ENCODE peak calls at places on chromosomes 12 and 14, in five cellular contexts. A, K, R, Q and S are unnamed samples.

GRCh38 chr14:56121786-56122185 is 3.6 kb downstream of the PELI2 start:
- DNase-seq in Q (no peak), A (no peak), R (no peak), K (no peak), S (no peak)

GRCh38 chr12:14275886-14276285 is 89.6 kb upstream of the ATF7IP start:
- DNase-seq in A (no peak), K (no peak), R (no peak), Q (no peak), S (no peak)

GRCh38 chr12:68901551-68901950 is 31.4 kb downstream of the CPM start:
- DNase-seq in K (no peak), Q (no peak), A (no peak), R (no peak), S (no peak)

GRCh38 chr12:113587720-113588119 is 116.0 kb upstream of the LHX5 start:
- DNase-seq in R (no peak), Q (no peak), A (no peak), K (no peak), S (no peak)

GRCh38 chr12:45469902-45470301 is 254.0 kb downstream of the ANO6 start:
- DNase-seq in K (no peak), R (no peak), A (no peak), Q (no peak), S (no peak)

GRCh38 chr12:74129702-74130101 is 407.9 kb upstream of the ATXN7L3B start:
- DNase-seq in A (no peak), Q (no peak), K (no peak), R (no peak), S (peak)

GRCh38 chr14:38391334-38391733 is 135.4 kb upstream of the CLEC14A start:
- DNase-seq in R (no peak), K (no peak), A (no peak), Q (no peak), S (no peak)

GRCh38 chr14:78182722-78183121 is 12.5 kb downstream of the NRXN3 start:
- DNase-seq in Q (no peak), K (no peak), A (no peak), R (no peak), S (no peak)

GRCh38 chr14:35911097-35911496 is 85.0 kb downstream of the BRMS1L start:
- DNase-seq in R (no peak), Q (no peak), A (no peak), K (no peak), S (no peak)

GRCh38 chr14:37241206-37241605 is 43.5 kb downstream of the MIPOL1 start:
- DNase-seq in R (no peak), K (no peak), A (no peak), Q (no peak), S (no peak)

GRCh38 chr14:61521773-61522172 is 173.5 kb upstream of the HIF1A start:
- DNase-seq in K (no peak), Q (no peak), A (no peak), R (no peak), S (no peak)

GRCh38 chr14:69850086-69850735 is 29.0 kb upstream of the SMOC1 start:
- DNase-seq in A (no peak), K (no peak), Q (peak), R (no peak), S (no peak)

GRCh38 chr12:64670856-64671639 is 60.8 kb downstream of the RASSF3 start:
- DNase-seq in R (no peak), K (no peak), Q (no peak), A (peak), S (no peak)

GRCh38 chr12:107670999-107671643 is 14.5 kb upstream of the PWP1 start:
- DNase-seq in R (no peak), A (peak), K (no peak), Q (peak), S (no peak)

GRCh38 chr14:62691613-62692489 is 353.4 kb downstream of the KCNH5 start:
- DNase-seq in K (no peak), R (no peak), A (no peak), Q (peak), S (peak)

GRCh38 chr12:3797649-3798048 is 44.7 kb upstream of the CRACR2A start:
- DNase-seq in K (no peak), Q (no peak), A (no peak), R (no peak), S (no peak)

GRCh38 chr12:109897029-109897428 is 3.0 kb upstream of the TCHP start:
- DNase-seq in R (no peak), K (no peak), Q (no peak), A (no peak), S (no peak)

GRCh38 chr14:94172545-94172944 is 1.6 kb upstream of the PPP4R4 start:
- DNase-seq in A (no peak), Q (no peak), K (no peak), R (no peak), S (no peak)

GRCh38 chr12:50283924-50284236 is 560 bp upstream of the LIMA1 start:
- DNase-seq in A (no peak), K (peak), Q (no peak), R (no peak), S (peak)

GRCh38 chr14:74290415-74290814 is 12.3 kb downstream of the ABCD4 start:
- DNase-seq in K (no peak), A (no peak), Q (no peak), R (peak), S (peak)

GRCh38 chr14:101362529-101363260 is 198.6 kb upstream of the DIO3 start:
- DNase-seq in R (no peak), K (no peak), A (no peak), Q (no peak), S (no peak)

GRCh38 chr12:75933136-75933535 is 98.4 kb downstream of the PHLDA1 start:
- DNase-seq in A (peak), K (no peak), Q (no peak), R (no peak), S (no peak)

GRCh38 chr14:24885410-24885913 is 164.5 kb downstream of the STXBP6 start:
- DNase-seq in Q (peak), A (no peak), K (no peak), R (no peak), S (no peak)

GRCh38 chr12:1630081-1630826 is 1.2 kb downstream of the WNT5B start:
- DNase-seq in K (no peak), R (peak), A (no peak), Q (no peak), S (peak)

GRCh38 chr12:132291402-132292175 is 37.8 kb downstream of the GALNT9 start:
- DNase-seq in A (no peak), K (no peak), Q (no peak), R (no peak), S (no peak)

GRCh38 chr12:93571854-93572711 is at the start of gene SOCS2:
- DNase-seq in K (no peak), A (no peak), R (peak), Q (no peak), S (no peak)

GRCh38 chr12:65881965-65882413 is 57.7 kb downstream of the HMGA2 start:
- DNase-seq in A (no peak), K (no peak), R (no peak), Q (no peak), S (peak)

GRCh38 chr12:77232045-77232444 is 166.7 kb upstream of the E2F7 start:
- DNase-seq in K (no peak), A (no peak), Q (no peak), R (no peak), S (no peak)

GRCh38 chr14:85607571-85608219 is 77.8 kb downstream of the FLRT2 start:
- DNase-seq in A (no peak), R (no peak), Q (no peak), K (no peak), S (no peak)

GRCh38 chr12:51244269-51244668 is 5.6 kb downstream of the DAZAP2 start:
- DNase-seq in K (no peak), R (no peak), A (no peak), Q (no peak), S (no peak)

GRCh38 chr14:76827696-76828301 is 1.6 kb downstream of the LRRC74A start:
- DNase-seq in Q (no peak), K (no peak), A (no peak), R (no peak), S (no peak)

GRCh38 chr12:77493769-77494168 is 336.9 kb upstream of the NAV3 start:
- DNase-seq in Q (no peak), R (no peak), A (no peak), K (no peak), S (no peak)

GRCh38 chr12:84842406-84843013 is 70.1 kb downstream of the SLC6A15 start:
- DNase-seq in Q (peak), R (peak), A (peak), K (no peak), S (peak)

GRCh38 chr12:68446896-68447806 is 115.0 kb upstream of the MDM1 start:
- DNase-seq in K (no peak), A (no peak), Q (no peak), R (no peak), S (no peak)

GRCh38 chr12:46439793-46440511 is 67.4 kb upstream of the SLC38A2 start:
- DNase-seq in Q (no peak), R (no peak), A (no peak), K (no peak), S (no peak)

GRCh38 chr12:130576286-130576933 is 139.7 kb downstream of the RIMBP2 start:
- DNase-seq in K (no peak), A (no peak), Q (no peak), R (peak), S (no peak)

DNA sequence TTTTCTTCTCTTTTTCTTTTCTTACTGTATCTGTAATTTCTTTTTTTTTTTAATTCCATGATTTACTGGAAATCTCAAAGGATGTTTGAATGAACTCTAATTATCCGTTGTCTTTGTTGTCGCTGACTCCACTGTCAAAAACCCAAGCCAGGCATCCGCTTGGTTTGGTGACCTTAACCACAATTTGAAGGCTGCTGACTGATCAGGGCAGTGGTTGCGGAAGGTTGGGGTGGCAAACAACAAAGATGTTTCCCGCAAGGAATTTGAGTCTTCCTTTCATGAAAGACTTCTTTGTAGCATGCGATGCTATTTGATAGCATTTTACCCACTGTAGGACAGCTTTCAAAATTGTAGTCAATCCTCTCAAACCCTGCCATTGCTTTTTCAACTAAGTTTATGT is 1013.8 kb downstream of the DIO2 start:
- DNase-seq in R (no peak), K (no peak), A (no peak), Q (no peak), S (no peak)
- TF ChIP-seq JUND in R (no peak), K (no peak), A (no peak), Q (no peak), S (no peak)

DNA sequence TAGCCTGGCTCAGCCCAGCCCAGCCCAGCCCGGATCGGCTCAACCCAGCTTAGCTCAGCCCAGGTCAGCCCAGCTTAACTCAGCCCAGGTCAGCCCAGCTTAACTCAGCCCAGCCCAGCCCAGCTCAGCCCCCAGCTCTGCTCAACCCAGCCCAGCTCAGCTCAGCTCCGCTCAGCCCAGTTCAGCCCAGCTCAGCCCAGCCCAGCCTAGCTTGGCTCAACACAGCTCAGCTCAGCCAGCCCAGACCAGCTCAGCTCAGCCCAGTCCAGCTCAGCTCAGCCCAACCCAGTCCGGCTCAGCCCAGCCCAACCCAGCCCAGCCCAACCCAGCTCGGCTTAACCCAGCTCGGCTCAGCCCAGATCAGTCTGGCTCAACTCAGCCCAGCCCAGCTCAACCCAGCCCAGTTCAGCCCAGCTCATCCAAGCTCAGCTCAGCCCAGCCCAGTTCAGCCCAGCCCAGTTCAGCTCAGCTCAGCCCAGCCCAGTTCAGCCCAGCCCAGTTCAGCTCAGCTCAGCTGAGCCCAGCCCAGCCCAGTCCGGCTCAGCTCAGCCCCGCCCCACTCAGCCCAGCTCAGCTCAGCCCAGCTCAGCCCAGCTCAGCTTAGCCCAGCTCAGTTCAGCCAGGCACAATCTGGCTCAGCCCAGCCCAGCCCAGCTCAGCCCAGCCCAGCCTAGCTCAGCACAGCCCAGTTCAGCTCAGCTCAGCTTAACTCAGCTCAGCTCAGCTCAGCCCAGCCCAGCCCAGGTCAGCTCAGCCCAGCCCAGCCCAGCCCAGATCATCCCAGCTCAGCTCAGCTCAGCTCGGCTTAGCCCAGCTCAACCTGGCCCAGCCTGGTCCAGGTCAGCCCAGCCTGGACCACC is 331.7 kb downstream of the TMEM121 start:
- DNase-seq in A (no peak), R (no peak), K (no peak), Q (no peak), S (no peak)
- TF ChIP-seq JUND in A (no peak), R (no peak), K (no peak), Q (no peak), S (no peak)

GRCh38 chr12:79983492-79983891 is 48.6 kb upstream of the PPP1R12A start:
- DNase-seq in A (no peak), R (no peak), Q (no peak), K (no peak), S (no peak)

GRCh38 chr12:79991586-79991985 is 56.7 kb upstream of the PPP1R12A start:
- DNase-seq in A (no peak), Q (no peak), K (no peak), R (no peak), S (no peak)

GRCh38 chr12:79983969-79984629 is 49.2 kb upstream of the PPP1R12A start:
- DNase-seq in K (no peak), A (no peak), R (no peak), Q (no peak), S (no peak)

GRCh38 chr12:79993106-79993862 is 58.4 kb upstream of the PPP1R12A start:
- DNase-seq in R (no peak), Q (no peak), A (no peak), K (no peak), S (no peak)

GRCh38 chr12:79988368-79988767 is 53.5 kb upstream of the PPP1R12A start:
- DNase-seq in Q (no peak), K (no peak), A (no peak), R (no peak), S (no peak)
- TF ChIP-seq JUND in Q (no peak), K (no peak), A (no peak), R (peak), S (no peak)

GRCh38 chr14:102902086-102902485 is 20.4 kb upstream of the AMN start:
- DNase-seq in A (no peak), Q (no peak), K (no peak), R (peak), S (no peak)

GRCh38 chr14:102902523-102903247 is 19.8 kb upstream of the AMN start:
- DNase-seq in A (no peak), Q (no peak), R (peak), K (no peak), S (no peak)

GRCh38 chr14:102905116-102906108 is 17.1 kb upstream of the AMN start:
- DNase-seq in Q (no peak), R (no peak), A (no peak), K (no peak), S (no peak)

GRCh38 chr14:102903248-102903888 is 19.1 kb upstream of the AMN start:
- DNase-seq in R (peak), Q (no peak), A (no peak), K (no peak), S (no peak)

GRCh38 chr14:102903889-102904512 is 18.5 kb upstream of the AMN start:
- DNase-seq in A (no peak), R (no peak), Q (no peak), K (no peak), S (no peak)
- TF ChIP-seq JUND in A (no peak), R (no peak), Q (no peak), K (no peak), S (no peak)